ENCODE peak calls at places on chromosomes 4 and X, in seven cellular contexts. One of them, this sample, is unnamed.

GRCh38 chr4:73450398-73451004 is 14.5 kb downstream of the AFP start:
- DNase-seq in fibroblast of the aortic adventitia: peak; percentile 96
- DNase-seq in heart right ventricle: peak; percentile 29
- DNase-seq in transverse colon: no peak
- DNase-seq in right atrium auricular region: peak; percentile 61
- DNase-seq in suprapubic skin: no peak
- DNase-seq in foreskin keratinocyte: peak; percentile 95
- DNase-seq in this sample: no peak

GRCh38 chr4:74450298-74450683 is 5.4 kb downstream of the AREG start:
- DNase-seq in fibroblast of the aortic adventitia: no peak
- DNase-seq in heart right ventricle: no peak
- DNase-seq in transverse colon: no peak
- DNase-seq in right atrium auricular region: no peak
- DNase-seq in suprapubic skin: no peak
- DNase-seq in foreskin keratinocyte: no peak
- DNase-seq in this sample: no peak

GRCh38 chr4:64829749-64830148 is 420.5 kb upstream of the TECRL start:
- DNase-seq in fibroblast of the aortic adventitia: no peak
- DNase-seq in heart right ventricle: no peak
- DNase-seq in transverse colon: no peak
- DNase-seq in right atrium auricular region: no peak
- DNase-seq in suprapubic skin: no peak
- DNase-seq in foreskin keratinocyte: no peak
- DNase-seq in this sample: no peak

GRCh38 chr4:142549248-142549647 is 296.9 kb downstream of the INPP4B start:
- DNase-seq in fibroblast of the aortic adventitia: no peak
- DNase-seq in heart right ventricle: no peak
- DNase-seq in transverse colon: no peak
- DNase-seq in right atrium auricular region: no peak
- DNase-seq in suprapubic skin: no peak
- DNase-seq in foreskin keratinocyte: peak; percentile 96
- DNase-seq in this sample: no peak

GRCh38 chrX:132622130-132622529 is 133.3 kb upstream of the MBNL3 start:
- DNase-seq in fibroblast of the aortic adventitia: peak; percentile 57
- DNase-seq in heart right ventricle: no peak
- DNase-seq in transverse colon: no peak
- DNase-seq in right atrium auricular region: no peak
- DNase-seq in suprapubic skin: no peak
- DNase-seq in foreskin keratinocyte: peak; percentile 26
- DNase-seq in this sample: no peak

GRCh38 chrX:70554081-70554480 is 109.4 kb downstream of the DLG3 start:
- DNase-seq in fibroblast of the aortic adventitia: peak; percentile 69
- DNase-seq in heart right ventricle: no peak
- DNase-seq in transverse colon: no peak
- DNase-seq in right atrium auricular region: no peak
- DNase-seq in suprapubic skin: no peak
- DNase-seq in foreskin keratinocyte: peak; percentile 11
- DNase-seq in this sample: no peak

GRCh38 chrX:134604701-134605271 is 53.5 kb downstream of the PLAC1 start:
- DNase-seq in fibroblast of the aortic adventitia: peak; percentile 74
- DNase-seq in heart right ventricle: no peak
- DNase-seq in transverse colon: no peak
- DNase-seq in right atrium auricular region: no peak
- DNase-seq in suprapubic skin: no peak
- DNase-seq in foreskin keratinocyte: peak; percentile 37
- DNase-seq in this sample: no peak

GRCh38 chr4:76744253-76744921 is 153.6 kb downstream of the SOWAHB start:
- DNase-seq in fibroblast of the aortic adventitia: peak; percentile 85
- DNase-seq in heart right ventricle: no peak
- DNase-seq in transverse colon: no peak
- DNase-seq in right atrium auricular region: no peak
- DNase-seq in suprapubic skin: no peak
- DNase-seq in foreskin keratinocyte: no peak
- DNase-seq in this sample: no peak

GRCh38 chr4:37043342-37043741 is 201.2 kb upstream of the NWD2 start:
- DNase-seq in fibroblast of the aortic adventitia: no peak
- DNase-seq in heart right ventricle: no peak
- DNase-seq in transverse colon: no peak
- DNase-seq in right atrium auricular region: no peak
- DNase-seq in suprapubic skin: no peak
- DNase-seq in foreskin keratinocyte: no peak
- DNase-seq in this sample: no peak

GRCh38 chr4:183073838-183074145 is 25.3 kb upstream of the WWC2 start:
- DNase-seq in fibroblast of the aortic adventitia: no peak
- DNase-seq in heart right ventricle: no peak
- DNase-seq in transverse colon: no peak
- DNase-seq in right atrium auricular region: no peak
- DNase-seq in suprapubic skin: no peak
- DNase-seq in foreskin keratinocyte: no peak
- DNase-seq in this sample: no peak
- TF ChIP-seq CTCF in fibroblast of the aortic adventitia: no peak
- TF ChIP-seq CTCF in heart right ventricle: no peak
- TF ChIP-seq CTCF in transverse colon: no peak
- TF ChIP-seq CTCF in right atrium auricular region: peak; percentile 8
- TF ChIP-seq CTCF in suprapubic skin: peak; percentile 3
- TF ChIP-seq CTCF in foreskin keratinocyte: no peak
- TF ChIP-seq CTCF in this sample: peak; percentile 5

GRCh38 chr4:133316874-133317273 is 167.8 kb downstream of the PCDH10 start:
- DNase-seq in fibroblast of the aortic adventitia: peak; percentile 0
- DNase-seq in heart right ventricle: no peak
- DNase-seq in transverse colon: no peak
- DNase-seq in right atrium auricular region: no peak
- DNase-seq in suprapubic skin: no peak
- DNase-seq in foreskin keratinocyte: peak; percentile 6
- DNase-seq in this sample: no peak

GRCh38 chr4:133324491-133324890 is 175.4 kb downstream of the PCDH10 start:
- DNase-seq in fibroblast of the aortic adventitia: no peak
- DNase-seq in heart right ventricle: no peak
- DNase-seq in transverse colon: no peak
- DNase-seq in right atrium auricular region: no peak
- DNase-seq in suprapubic skin: no peak
- DNase-seq in foreskin keratinocyte: no peak
- DNase-seq in this sample: no peak

GRCh38 chr4:133323670-133324069 is 174.6 kb downstream of the PCDH10 start:
- DNase-seq in fibroblast of the aortic adventitia: no peak
- DNase-seq in heart right ventricle: no peak
- DNase-seq in transverse colon: no peak
- DNase-seq in right atrium auricular region: no peak
- DNase-seq in suprapubic skin: no peak
- DNase-seq in foreskin keratinocyte: no peak
- DNase-seq in this sample: no peak

GRCh38 chr4:133320576-133321170 is 171.6 kb downstream of the PCDH10 start:
- DNase-seq in fibroblast of the aortic adventitia: peak; percentile 3
- DNase-seq in heart right ventricle: no peak
- DNase-seq in transverse colon: no peak
- DNase-seq in right atrium auricular region: no peak
- DNase-seq in suprapubic skin: no peak
- DNase-seq in foreskin keratinocyte: peak; percentile 36
- DNase-seq in this sample: no peak
- TF ChIP-seq CTCF in fibroblast of the aortic adventitia: peak; percentile 38
- TF ChIP-seq CTCF in heart right ventricle: peak; percentile 45
- TF ChIP-seq CTCF in transverse colon: peak; percentile 42
- TF ChIP-seq CTCF in right atrium auricular region: no peak
- TF ChIP-seq CTCF in suprapubic skin: no peak
- TF ChIP-seq CTCF in foreskin keratinocyte: peak; percentile 62
- TF ChIP-seq CTCF in this sample: peak; percentile 80

DNA sequence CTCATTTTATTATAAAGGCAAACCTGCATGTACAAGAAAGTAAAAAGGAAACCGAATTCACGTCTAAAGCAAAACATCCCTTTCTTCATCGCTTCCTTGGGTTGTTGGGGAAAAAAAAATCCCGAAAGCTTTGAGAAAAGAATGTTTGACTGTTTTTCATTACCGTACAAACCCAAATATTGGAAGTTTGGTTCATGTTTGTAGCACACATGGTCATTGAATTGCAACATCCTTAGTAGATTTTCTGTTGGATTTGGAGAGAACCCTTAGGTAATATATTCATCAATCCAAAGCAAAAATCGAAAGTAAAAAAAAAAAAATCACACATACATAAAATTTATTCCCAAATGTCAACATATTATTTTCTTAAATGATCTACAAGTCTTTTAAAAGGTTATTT is 420.3 kb downstream of the MAPK10 start:
- DNase-seq in fibroblast of the aortic adventitia: no peak
- DNase-seq in heart right ventricle: no peak
- DNase-seq in transverse colon: no peak
- DNase-seq in right atrium auricular region: no peak
- DNase-seq in suprapubic skin: no peak
- DNase-seq in foreskin keratinocyte: no peak
- DNase-seq in this sample: no peak
- TF ChIP-seq CTCF in fibroblast of the aortic adventitia: no peak
- TF ChIP-seq CTCF in heart right ventricle: no peak
- TF ChIP-seq CTCF in transverse colon: no peak
- TF ChIP-seq CTCF in right atrium auricular region: no peak
- TF ChIP-seq CTCF in suprapubic skin: no peak
- TF ChIP-seq CTCF in foreskin keratinocyte: no peak
- TF ChIP-seq CTCF in this sample: no peak

DNA sequence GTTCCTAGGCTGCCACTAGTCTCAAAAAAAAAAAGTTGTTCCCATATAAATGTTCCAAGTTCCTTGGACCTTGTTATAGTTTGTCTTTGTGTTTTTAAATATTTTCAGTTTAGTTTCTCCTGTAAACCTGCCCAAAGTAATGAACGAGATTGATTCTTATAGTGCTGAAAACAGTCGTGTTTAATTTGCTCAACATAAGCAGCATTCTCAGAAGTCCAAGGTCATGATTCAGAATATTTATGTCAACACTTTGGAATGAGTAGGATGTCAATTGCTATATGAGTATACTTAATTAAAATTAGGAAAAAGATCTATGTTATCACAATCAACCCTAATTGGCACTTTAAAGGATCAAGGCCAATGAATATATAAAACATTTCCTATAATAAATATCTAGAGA is 510.9 kb downstream of the PPP4R3C start:
- DNase-seq in fibroblast of the aortic adventitia: no peak
- DNase-seq in heart right ventricle: no peak
- DNase-seq in transverse colon: no peak
- DNase-seq in right atrium auricular region: no peak
- DNase-seq in suprapubic skin: no peak
- DNase-seq in foreskin keratinocyte: peak; percentile 16
- DNase-seq in this sample: no peak
- TF ChIP-seq CTCF in fibroblast of the aortic adventitia: no peak
- TF ChIP-seq CTCF in heart right ventricle: no peak
- TF ChIP-seq CTCF in transverse colon: no peak
- TF ChIP-seq CTCF in right atrium auricular region: no peak
- TF ChIP-seq CTCF in suprapubic skin: no peak
- TF ChIP-seq CTCF in foreskin keratinocyte: no peak
- TF ChIP-seq CTCF in this sample: no peak

GRCh38 chr4:154081391-154081790 is 292.5 kb upstream of the SFRP2 start:
- DNase-seq in fibroblast of the aortic adventitia: no peak
- DNase-seq in heart right ventricle: no peak
- DNase-seq in transverse colon: no peak
- DNase-seq in right atrium auricular region: no peak
- DNase-seq in suprapubic skin: no peak
- DNase-seq in foreskin keratinocyte: no peak
- DNase-seq in this sample: no peak

GRCh38 chr4:154086247-154086646 is 297.4 kb upstream of the SFRP2 start:
- DNase-seq in fibroblast of the aortic adventitia: no peak
- DNase-seq in heart right ventricle: no peak
- DNase-seq in transverse colon: no peak
- DNase-seq in right atrium auricular region: no peak
- DNase-seq in suprapubic skin: no peak
- DNase-seq in foreskin keratinocyte: no peak
- DNase-seq in this sample: no peak

GRCh38 chr4:154084864-154085263 is 296.0 kb upstream of the SFRP2 start:
- DNase-seq in fibroblast of the aortic adventitia: no peak
- DNase-seq in heart right ventricle: no peak
- DNase-seq in transverse colon: no peak
- DNase-seq in right atrium auricular region: no peak
- DNase-seq in suprapubic skin: no peak
- DNase-seq in foreskin keratinocyte: peak; percentile 10
- DNase-seq in this sample: no peak

GRCh38 chr4:154078504-154079350 is 289.8 kb upstream of the SFRP2 start:
- DNase-seq in fibroblast of the aortic adventitia: no peak
- DNase-seq in heart right ventricle: no peak
- DNase-seq in transverse colon: no peak
- DNase-seq in right atrium auricular region: no peak
- DNase-seq in suprapubic skin: no peak
- DNase-seq in foreskin keratinocyte: no peak
- DNase-seq in this sample: no peak

DNA sequence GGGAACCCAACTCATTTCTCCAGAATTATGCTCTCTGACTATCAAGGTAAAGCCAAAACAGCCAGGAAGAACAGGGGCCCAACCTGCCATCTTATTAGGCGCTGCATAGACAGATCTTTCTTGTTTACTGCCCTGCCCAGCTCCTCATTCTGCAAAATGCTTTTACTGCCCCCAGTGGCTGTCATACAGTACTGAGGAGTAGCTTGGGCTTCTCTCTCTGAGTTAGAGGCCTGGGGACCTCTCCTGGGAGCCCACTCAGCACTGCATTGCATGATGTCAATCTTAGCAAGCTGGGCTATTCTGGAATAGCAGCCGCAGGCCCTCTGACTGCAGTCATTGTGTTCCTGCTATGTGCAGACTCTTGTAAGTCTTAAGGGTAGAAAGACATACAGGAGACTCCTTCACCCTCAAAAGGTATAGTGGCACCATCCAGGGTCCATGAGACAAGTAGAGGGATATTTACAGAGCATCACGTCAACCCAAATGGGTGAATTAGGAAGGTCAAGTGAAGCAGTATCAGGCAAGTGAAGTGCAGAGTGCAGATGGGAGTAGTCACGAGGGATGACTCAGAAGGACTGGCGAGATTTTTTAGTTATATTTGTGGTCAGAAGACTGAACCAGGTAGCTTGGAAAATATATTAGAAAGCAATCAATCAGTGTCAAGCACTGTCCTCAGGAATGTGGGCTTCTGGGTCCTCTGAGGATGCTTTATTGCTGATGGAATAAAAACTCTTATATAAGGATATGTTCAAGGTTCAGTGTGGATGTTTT is 294.1 kb upstream of the SFRP2 start:
- DNase-seq in fibroblast of the aortic adventitia: no peak
- DNase-seq in heart right ventricle: no peak
- DNase-seq in transverse colon: no peak
- DNase-seq in right atrium auricular region: no peak
- DNase-seq in suprapubic skin: no peak
- DNase-seq in foreskin keratinocyte: peak; percentile 16
- DNase-seq in this sample: no peak
- TF ChIP-seq CTCF in fibroblast of the aortic adventitia: peak; percentile 25
- TF ChIP-seq CTCF in heart right ventricle: no peak
- TF ChIP-seq CTCF in transverse colon: peak; percentile 22
- TF ChIP-seq CTCF in right atrium auricular region: no peak
- TF ChIP-seq CTCF in suprapubic skin: peak; percentile 8
- TF ChIP-seq CTCF in foreskin keratinocyte: peak; percentile 35
- TF ChIP-seq CTCF in this sample: peak; percentile 44